ENCODE peak calls at places on chromosomes 16 and 17, in seven cellular contexts. E, O, S, V, U, D and P are unnamed samples.

GRCh38 chr17:79496422-79497005 is 114.3 kb downstream of the RBFOX3 start:
- DNase-seq in E (no peak), O (no peak), U (no peak), D (no peak), S (no peak), V (no peak), P (no peak)

GRCh38 chr17:177762-178161 is 3.7 kb downstream of the DOC2B start:
- DNase-seq in O (peak), S (no peak), E (peak), V (no peak), U (no peak), D (no peak), P (no peak)

GRCh38 chr16:81647527-81647926 is 131.6 kb upstream of the PLCG2 start:
- DNase-seq in E (no peak), D (no peak), S (no peak), V (no peak), O (no peak), U (peak), P (no peak)

GRCh38 chr16:11396241-11397048 is 51.2 kb downstream of the RMI2 start:
- DNase-seq in O (peak), E (peak), V (peak), U (peak), S (peak), D (peak), P (peak)

GRCh38 chr17:47698749-47699535 is 5.0 kb downstream of the TBKBP1 start:
- DNase-seq in O (peak), D (peak), U (peak), V (peak), E (peak), S (peak), P (peak)

GRCh38 chr16:3770530-3770929 is 53.2 kb upstream of the TRAP1 start:
- DNase-seq in V (peak), O (no peak), S (no peak), U (no peak), E (no peak), D (no peak), P (no peak)

GRCh38 chr17:57986841-57987581 is 1.0 kb downstream of the VEZF1 start:
- DNase-seq in E (peak), V (peak), U (peak), O (peak), D (peak), S (peak), P (no peak)

GRCh38 chr16:49875812-49876715 is 20.2 kb upstream of the ZNF423 start:
- DNase-seq in O (no peak), D (no peak), S (no peak), E (no peak), U (no peak), V (no peak), P (no peak)

GRCh38 chr16:11049396-11050059 is 105.2 kb downstream of the CLEC16A start:
- DNase-seq in O (no peak), U (no peak), V (no peak), D (no peak), S (no peak), E (no peak), P (no peak)

GRCh38 chr16:64313726-64314125 is 808.1 kb downstream of the CDH11 start:
- DNase-seq in O (no peak), V (no peak), E (no peak), S (no peak), U (no peak), D (no peak), P (no peak)